ENCODE peak calls at places on chromosome 15, in nine cellular contexts. One of them, this sample, is unnamed.
A peak's percentile ranks its signal among the peaks of the same experiment; 100 is the strongest.

GRCh38 chr15:89389841-89390603 is 55.4 kb upstream of the POLG start:
- DNase-seq in adrenal gland: no peak
- DNase-seq in AG04450: no peak
- DNase-seq in A549: no peak
- DNase-seq in hepatocyte: no peak
- DNase-seq in Panc1: no peak
- DNase-seq in pancreas: peak; percentile 40
- DNase-seq in transverse colon: no peak
- DNase-seq in tibial nerve: no peak
- DNase-seq in this sample: no peak

GRCh38 chr15:89472785-89473256 is 23.6 kb downstream of the RHCG start:
- DNase-seq in hepatocyte: peak; percentile 63
- DNase-seq in AG04450: peak; percentile 1
- DNase-seq in pancreas: peak; percentile 75
- DNase-seq in tibial nerve: no peak
- DNase-seq in Panc1: peak; percentile 36
- DNase-seq in transverse colon: peak; percentile 34
- DNase-seq in adrenal gland: peak; percentile 31
- DNase-seq in A549: peak; percentile 88
- DNase-seq in this sample: peak; percentile 67

GRCh38 chr15:92981333-92981732 is 81.2 kb downstream of the CHD2 start:
- DNase-seq in adrenal gland: no peak
- DNase-seq in hepatocyte: no peak
- DNase-seq in tibial nerve: no peak
- DNase-seq in transverse colon: no peak
- DNase-seq in pancreas: no peak
- DNase-seq in Panc1: peak; percentile 32
- DNase-seq in A549: no peak
- DNase-seq in AG04450: no peak
- DNase-seq in this sample: peak; percentile 82

GRCh38 chr15:25170113-25170731 is 215.4 kb downstream of the SNRPN start:
- DNase-seq in A549: no peak
- DNase-seq in adrenal gland: no peak
- DNase-seq in transverse colon: no peak
- DNase-seq in tibial nerve: no peak
- DNase-seq in pancreas: peak; percentile 62
- DNase-seq in AG04450: no peak
- DNase-seq in hepatocyte: peak; percentile 2
- DNase-seq in Panc1: no peak
- DNase-seq in this sample: no peak

GRCh38 chr15:80689716-80690115 is 5.4 kb upstream of the ABHD17C start:
- DNase-seq in tibial nerve: no peak
- DNase-seq in hepatocyte: no peak
- DNase-seq in pancreas: no peak
- DNase-seq in Panc1: no peak
- DNase-seq in A549: no peak
- DNase-seq in adrenal gland: no peak
- DNase-seq in AG04450: no peak
- DNase-seq in transverse colon: no peak
- DNase-seq in this sample: no peak

GRCh38 chr15:71103102-71103676 is 12.1 kb upstream of the THSD4 start:
- DNase-seq in hepatocyte: peak; percentile 34
- DNase-seq in adrenal gland: no peak
- DNase-seq in tibial nerve: no peak
- DNase-seq in AG04450: no peak
- DNase-seq in A549: no peak
- DNase-seq in transverse colon: peak; percentile 44
- DNase-seq in pancreas: no peak
- DNase-seq in Panc1: no peak
- DNase-seq in this sample: peak; percentile 58

GRCh38 chr15:89999676-90000174 is 1.4 kb upstream of the ZNF710 start:
- DNase-seq in AG04450: no peak
- DNase-seq in adrenal gland: no peak
- DNase-seq in tibial nerve: no peak
- DNase-seq in hepatocyte: peak; percentile 67
- DNase-seq in pancreas: peak; percentile 83
- DNase-seq in transverse colon: peak; percentile 37
- DNase-seq in Panc1: no peak
- DNase-seq in A549: no peak
- DNase-seq in this sample: no peak

GRCh38 chr15:49300856-49301255 is 122.2 kb upstream of the FGF7 start:
- DNase-seq in A549: no peak
- DNase-seq in hepatocyte: no peak
- DNase-seq in tibial nerve: no peak
- DNase-seq in adrenal gland: no peak
- DNase-seq in AG04450: no peak
- DNase-seq in Panc1: no peak
- DNase-seq in transverse colon: no peak
- DNase-seq in pancreas: no peak
- DNase-seq in this sample: no peak

GRCh38 chr15:90358124-90359033 is 6.3 kb downstream of the ZNF774 start:
- DNase-seq in transverse colon: peak; percentile 47
- DNase-seq in Panc1: no peak
- DNase-seq in tibial nerve: no peak
- DNase-seq in adrenal gland: no peak
- DNase-seq in AG04450: no peak
- DNase-seq in pancreas: no peak
- DNase-seq in A549: no peak
- DNase-seq in hepatocyte: peak; percentile 62
- DNase-seq in this sample: no peak

GRCh38 chr15:63347074-63347859 is 34.4 kb downstream of the CA12 start:
- DNase-seq in transverse colon: no peak
- DNase-seq in adrenal gland: no peak
- DNase-seq in Panc1: no peak
- DNase-seq in AG04450: no peak
- DNase-seq in hepatocyte: no peak
- DNase-seq in tibial nerve: no peak
- DNase-seq in A549: no peak
- DNase-seq in pancreas: no peak
- DNase-seq in this sample: no peak

GRCh38 chr15:87638554-87639083 is 617.9 kb downstream of the NTRK3 start:
- DNase-seq in tibial nerve: no peak
- DNase-seq in adrenal gland: no peak
- DNase-seq in transverse colon: no peak
- DNase-seq in A549: no peak
- DNase-seq in Panc1: no peak
- DNase-seq in pancreas: no peak
- DNase-seq in AG04450: no peak
- DNase-seq in hepatocyte: no peak
- DNase-seq in this sample: no peak

GRCh38 chr15:37819191-37819590 is 115.2 kb upstream of the TMCO5A start:
- DNase-seq in tibial nerve: no peak
- DNase-seq in A549: no peak
- DNase-seq in Panc1: no peak
- DNase-seq in hepatocyte: no peak
- DNase-seq in transverse colon: no peak
- DNase-seq in AG04450: no peak
- DNase-seq in pancreas: no peak
- DNase-seq in adrenal gland: no peak
- DNase-seq in this sample: no peak

GRCh38 chr15:77019476-77020331 is 24.8 kb downstream of the PSTPIP1 start:
- DNase-seq in transverse colon: no peak
- DNase-seq in adrenal gland: no peak
- DNase-seq in AG04450: no peak
- DNase-seq in tibial nerve: no peak
- DNase-seq in Panc1: no peak
- DNase-seq in hepatocyte: no peak
- DNase-seq in A549: no peak
- DNase-seq in pancreas: peak; percentile 35
- DNase-seq in this sample: no peak

GRCh38 chr15:70164910-70165791 is 67.4 kb upstream of the TLE3 start:
- DNase-seq in pancreas: peak; percentile 90
- DNase-seq in transverse colon: no peak
- DNase-seq in hepatocyte: no peak
- DNase-seq in AG04450: no peak
- DNase-seq in adrenal gland: no peak
- DNase-seq in tibial nerve: no peak
- DNase-seq in A549: no peak
- DNase-seq in Panc1: no peak
- DNase-seq in this sample: no peak

DNA sequence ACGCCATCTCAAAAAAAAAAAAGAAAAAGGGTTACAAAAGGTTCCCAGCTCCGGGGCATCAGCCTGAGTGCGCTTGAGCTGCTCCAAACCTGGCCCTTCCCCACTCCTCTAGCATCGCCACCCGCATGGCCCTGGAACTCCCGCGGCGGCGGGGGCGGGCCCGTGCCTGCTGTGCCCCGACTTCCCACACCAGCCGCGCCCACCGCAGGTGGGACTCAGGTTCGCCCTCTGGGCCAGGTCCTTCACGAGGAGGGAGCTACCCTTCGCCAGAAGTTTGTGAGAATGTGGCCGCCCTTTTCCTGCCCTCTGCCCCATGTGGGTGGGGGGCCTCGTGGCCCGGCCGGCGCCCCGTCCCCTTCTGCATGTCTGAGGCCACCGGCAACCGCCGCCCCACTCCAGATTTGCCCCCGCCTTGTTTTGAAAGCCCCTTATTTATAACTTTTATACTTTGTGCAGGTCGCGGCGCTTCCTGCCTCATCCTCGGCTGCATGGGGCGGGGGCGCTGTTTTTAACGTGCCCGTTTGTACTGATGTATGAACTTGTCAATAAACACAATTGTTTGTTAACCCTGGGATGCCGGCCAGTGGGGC is 507 bp upstream of the JMJD7 start:
- DNase-seq in hepatocyte: peak; percentile 56
- DNase-seq in A549: no peak
- DNase-seq in tibial nerve: no peak
- DNase-seq in AG04450: no peak
- DNase-seq in adrenal gland: peak; percentile 40
- DNase-seq in transverse colon: peak; percentile 44
- DNase-seq in pancreas: no peak
- DNase-seq in Panc1: no peak
- DNase-seq in this sample: no peak
- TF ChIP-seq CTCF in hepatocyte: no peak
- TF ChIP-seq CTCF in A549: no peak
- TF ChIP-seq CTCF in tibial nerve: no peak
- TF ChIP-seq CTCF in AG04450: peak; percentile 10
- TF ChIP-seq CTCF in adrenal gland: no peak
- TF ChIP-seq CTCF in transverse colon: no peak
- TF ChIP-seq CTCF in pancreas: no peak
- TF ChIP-seq CTCF in Panc1: no peak
- TF ChIP-seq CTCF in this sample: no peak

GRCh38 chr15:39741258-39741657 is 41.4 kb downstream of the FSIP1 start:
- DNase-seq in Panc1: no peak
- DNase-seq in A549: no peak
- DNase-seq in transverse colon: no peak
- DNase-seq in hepatocyte: no peak
- DNase-seq in adrenal gland: no peak
- DNase-seq in pancreas: no peak
- DNase-seq in tibial nerve: no peak
- DNase-seq in AG04450: no peak
- DNase-seq in this sample: no peak

GRCh38 chr15:39731266-39731665 is 51.4 kb downstream of the FSIP1 start:
- DNase-seq in Panc1: no peak
- DNase-seq in AG04450: no peak
- DNase-seq in tibial nerve: no peak
- DNase-seq in hepatocyte: no peak
- DNase-seq in pancreas: no peak
- DNase-seq in adrenal gland: no peak
- DNase-seq in A549: no peak
- DNase-seq in transverse colon: no peak
- DNase-seq in this sample: no peak

GRCh38 chr15:39735120-39735717 is 47.4 kb downstream of the FSIP1 start:
- DNase-seq in transverse colon: peak; percentile 52
- DNase-seq in AG04450: no peak
- DNase-seq in adrenal gland: no peak
- DNase-seq in pancreas: no peak
- DNase-seq in hepatocyte: no peak
- DNase-seq in Panc1: no peak
- DNase-seq in A549: no peak
- DNase-seq in tibial nerve: no peak
- DNase-seq in this sample: no peak

GRCh38 chr15:39738998-39739397 is 43.6 kb downstream of the FSIP1 start:
- DNase-seq in adrenal gland: no peak
- DNase-seq in hepatocyte: no peak
- DNase-seq in transverse colon: no peak
- DNase-seq in pancreas: no peak
- DNase-seq in A549: no peak
- DNase-seq in Panc1: no peak
- DNase-seq in AG04450: no peak
- DNase-seq in tibial nerve: no peak
- DNase-seq in this sample: no peak

GRCh38 chr15:39736646-39737550 is 45.7 kb downstream of the FSIP1 start:
- DNase-seq in pancreas: no peak
- DNase-seq in A549: no peak
- DNase-seq in AG04450: no peak
- DNase-seq in transverse colon: no peak
- DNase-seq in hepatocyte: no peak
- DNase-seq in Panc1: no peak
- DNase-seq in adrenal gland: no peak
- DNase-seq in tibial nerve: no peak
- DNase-seq in this sample: no peak
- H3K27ac ChIP-seq in pancreas: no peak overlapping the region
- H3K27ac ChIP-seq in A549: no peak overlapping the region
- H3K27ac ChIP-seq in AG04450: no peak overlapping the region
- H3K27ac ChIP-seq in transverse colon: no peak overlapping the region
- H3K27ac ChIP-seq in hepatocyte: peak overlapping the region; percentile 41
- H3K27ac ChIP-seq in Panc1: no peak overlapping the region
- H3K27ac ChIP-seq in adrenal gland: no peak overlapping the region
- H3K27ac ChIP-seq in tibial nerve: no peak overlapping the region
- H3K27ac ChIP-seq in this sample: no peak overlapping the region

DNA sequence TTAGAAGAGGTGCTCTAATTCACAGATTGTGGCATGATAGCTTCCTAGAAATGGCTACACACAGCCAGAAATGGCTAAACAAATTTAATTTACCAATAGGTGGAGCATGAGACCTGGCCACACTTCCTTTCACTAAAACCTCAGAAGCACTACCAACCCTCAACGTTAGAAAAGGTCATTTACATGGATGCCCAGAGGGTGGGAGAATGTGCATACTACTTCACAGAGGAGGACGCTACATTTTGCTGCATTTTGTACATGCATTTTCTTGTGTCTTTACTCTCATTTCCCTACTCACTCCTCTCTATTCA is 40.2 kb downstream of the C2CD4B start:
- DNase-seq in A549: no peak
- DNase-seq in AG04450: no peak
- DNase-seq in pancreas: no peak
- DNase-seq in Panc1: no peak
- DNase-seq in adrenal gland: no peak
- DNase-seq in tibial nerve: no peak
- DNase-seq in transverse colon: no peak
- DNase-seq in hepatocyte: no peak
- DNase-seq in this sample: no peak
- TF ChIP-seq CTCF in A549: no peak
- TF ChIP-seq CTCF in AG04450: no peak
- TF ChIP-seq CTCF in pancreas: no peak
- TF ChIP-seq CTCF in Panc1: no peak
- TF ChIP-seq CTCF in adrenal gland: no peak
- TF ChIP-seq CTCF in tibial nerve: no peak
- TF ChIP-seq CTCF in transverse colon: no peak
- TF ChIP-seq CTCF in hepatocyte: no peak
- TF ChIP-seq CTCF in this sample: no peak

DNA sequence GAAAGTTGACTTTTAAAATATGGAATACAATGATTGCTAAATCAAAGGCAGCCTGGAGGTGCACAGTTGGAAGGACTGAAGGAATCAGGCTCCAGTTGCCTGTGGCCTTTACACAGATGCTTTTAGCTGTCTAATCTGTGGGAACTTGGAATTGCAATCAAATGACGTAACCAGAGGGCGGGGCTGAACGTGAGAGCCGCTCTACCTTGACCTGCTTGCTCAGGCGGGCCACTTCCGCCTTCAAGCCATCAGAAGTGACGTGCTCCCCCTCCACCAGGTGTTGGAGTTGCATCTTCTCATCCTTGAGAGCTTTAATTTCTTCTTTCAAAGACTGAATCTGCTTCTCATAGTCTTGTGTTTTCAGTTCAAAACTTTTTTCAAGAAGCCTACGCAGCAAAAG is 37.7 kb upstream of the GNB5 start:
- DNase-seq in pancreas: peak; percentile 79
- DNase-seq in Panc1: no peak
- DNase-seq in hepatocyte: peak; percentile 68
- DNase-seq in tibial nerve: no peak
- DNase-seq in adrenal gland: peak; percentile 53
- DNase-seq in A549: no peak
- DNase-seq in AG04450: no peak
- DNase-seq in transverse colon: peak; percentile 82
- DNase-seq in this sample: peak; percentile 85
- H3K27ac ChIP-seq in pancreas: peak overlapping the region; percentile 73
- H3K27ac ChIP-seq in Panc1: no peak overlapping the region
- H3K27ac ChIP-seq in hepatocyte: peak overlapping the region; percentile 42
- H3K27ac ChIP-seq in tibial nerve: peak overlapping the region; percentile 59
- H3K27ac ChIP-seq in adrenal gland: no peak overlapping the region
- H3K27ac ChIP-seq in A549: no peak overlapping the region
- H3K27ac ChIP-seq in AG04450: no peak overlapping the region
- H3K27ac ChIP-seq in transverse colon: peak overlapping the region; percentile 80
- H3K27ac ChIP-seq in this sample: no peak overlapping the region

This sample was measured in RWPE1.